ENCODE peak calls at places on chromosome 19, in five cellular contexts. One of them, this sample, is unnamed.

GRCh38 chr19:45798995-45799517 is 6.4 kb upstream of the DMWD start:
- DNase-seq in Panc1: no peak
- DNase-seq in transverse colon: peak; percentile 62
- DNase-seq in left ventricle myocardium inferior: peak; percentile 56
- DNase-seq in cardiac muscle cell: peak; percentile 90
- DNase-seq in this sample: peak; percentile 38

GRCh38 chr19:49690656-49691242 is at the start of gene CPT1C:
- DNase-seq in Panc1: no peak
- DNase-seq in transverse colon: peak; percentile 75
- DNase-seq in left ventricle myocardium inferior: peak; percentile 83
- DNase-seq in cardiac muscle cell: peak; percentile 83
- DNase-seq in this sample: peak; percentile 45

GRCh38 chr19:27733551-27734266 is 1479.2 kb downstream of the UQCRFS1 start:
- DNase-seq in Panc1: no peak
- DNase-seq in transverse colon: no peak
- DNase-seq in left ventricle myocardium inferior: no peak
- DNase-seq in cardiac muscle cell: no peak
- DNase-seq in this sample: no peak

GRCh38 chr19:3184847-3185481 is 766 bp upstream of the NCLN start:
- DNase-seq in Panc1: no peak
- DNase-seq in transverse colon: peak; percentile 73
- DNase-seq in left ventricle myocardium inferior: peak; percentile 70
- DNase-seq in cardiac muscle cell: peak; percentile 80
- DNase-seq in this sample: no peak

GRCh38 chr19:2207991-2208860 is 27.9 kb downstream of the PLEKHJ1 start:
- DNase-seq in Panc1: no peak
- DNase-seq in transverse colon: peak; percentile 63
- DNase-seq in left ventricle myocardium inferior: peak; percentile 75
- DNase-seq in cardiac muscle cell: peak; percentile 57
- DNase-seq in this sample: peak; percentile 74

GRCh38 chr19:49453757-49454248 is 778 bp downstream of the ALDH16A1 start:
- DNase-seq in Panc1: no peak
- DNase-seq in transverse colon: no peak
- DNase-seq in left ventricle myocardium inferior: no peak
- DNase-seq in cardiac muscle cell: peak; percentile 8
- DNase-seq in this sample: no peak

GRCh38 chr19:5109560-5109959 is 140.6 kb downstream of the KDM4B start:
- DNase-seq in Panc1: no peak
- DNase-seq in transverse colon: no peak
- DNase-seq in left ventricle myocardium inferior: no peak
- DNase-seq in cardiac muscle cell: no peak
- DNase-seq in this sample: no peak

GRCh38 chr19:12555456-12555930 is 4.2 kb upstream of the ZNF564 start:
- DNase-seq in Panc1: no peak
- DNase-seq in transverse colon: peak; percentile 9
- DNase-seq in left ventricle myocardium inferior: no peak
- DNase-seq in cardiac muscle cell: no peak
- DNase-seq in this sample: no peak

GRCh38 chr19:38583219-38583984 is 34.4 kb downstream of the MAP4K1 start:
- DNase-seq in Panc1: no peak
- DNase-seq in transverse colon: peak; percentile 24
- DNase-seq in left ventricle myocardium inferior: no peak
- DNase-seq in cardiac muscle cell: no peak
- DNase-seq in this sample: no peak

GRCh38 chr19:1211494-1212234 is 6.1 kb downstream of the STK11 start:
- DNase-seq in Panc1: no peak
- DNase-seq in transverse colon: no peak
- DNase-seq in left ventricle myocardium inferior: no peak
- DNase-seq in cardiac muscle cell: peak; percentile 25
- DNase-seq in this sample: no peak

GRCh38 chr19:47049307-47049700 is 880 bp upstream of the TMEM160 start:
- DNase-seq in Panc1: no peak
- DNase-seq in transverse colon: no peak
- DNase-seq in left ventricle myocardium inferior: no peak
- DNase-seq in cardiac muscle cell: peak; percentile 54
- DNase-seq in this sample: no peak

GRCh38 chr19:31875550-31875949 is 469.9 kb upstream of the ZNF507 start:
- DNase-seq in Panc1: no peak
- DNase-seq in transverse colon: no peak
- DNase-seq in left ventricle myocardium inferior: no peak
- DNase-seq in cardiac muscle cell: no peak
- DNase-seq in this sample: no peak

GRCh38 chr19:10800488-10800887 is 35.5 kb downstream of the TMED1 start:
- DNase-seq in Panc1: no peak
- DNase-seq in transverse colon: no peak
- DNase-seq in left ventricle myocardium inferior: peak; percentile 54
- DNase-seq in cardiac muscle cell: peak; percentile 47
- DNase-seq in this sample: no peak

GRCh38 chr19:3649888-3650287 is 23.3 kb upstream of the CACTIN start:
- DNase-seq in Panc1: no peak
- DNase-seq in transverse colon: no peak
- DNase-seq in left ventricle myocardium inferior: no peak
- DNase-seq in cardiac muscle cell: no peak
- DNase-seq in this sample: no peak

GRCh38 chr19:13881231-13881691 is 4.3 kb downstream of the NANOS3 start:
- DNase-seq in Panc1: no peak
- DNase-seq in transverse colon: no peak
- DNase-seq in left ventricle myocardium inferior: no peak
- DNase-seq in cardiac muscle cell: peak; percentile 44
- DNase-seq in this sample: peak; percentile 50

GRCh38 chr19:10043286-10043927 is 30.1 kb downstream of the RDH8 start:
- DNase-seq in Panc1: no peak
- DNase-seq in transverse colon: no peak
- DNase-seq in left ventricle myocardium inferior: no peak
- DNase-seq in cardiac muscle cell: peak; percentile 41
- DNase-seq in this sample: no peak

GRCh38 chr19:42199440-42200115 is 17.9 kb downstream of the DEDD2 start:
- DNase-seq in Panc1: no peak
- DNase-seq in transverse colon: peak; percentile 53
- DNase-seq in left ventricle myocardium inferior: peak; percentile 35
- DNase-seq in cardiac muscle cell: no peak
- DNase-seq in this sample: peak; percentile 77

GRCh38 chr19:39372047-39372802 is 18.7 kb downstream of the PAF1 start:
- DNase-seq in Panc1: no peak
- DNase-seq in transverse colon: peak; percentile 57
- DNase-seq in left ventricle myocardium inferior: peak; percentile 82
- DNase-seq in cardiac muscle cell: peak; percentile 99
- DNase-seq in this sample: no peak

GRCh38 chr19:6229216-6229913 is 50.4 kb downstream of the MLLT1 start:
- DNase-seq in Panc1: no peak
- DNase-seq in transverse colon: no peak
- DNase-seq in left ventricle myocardium inferior: no peak
- DNase-seq in cardiac muscle cell: no peak
- DNase-seq in this sample: no peak

GRCh38 chr19:44603201-44603945 is 10.0 kb upstream of the IGSF23 start:
- DNase-seq in Panc1: no peak
- DNase-seq in transverse colon: no peak
- DNase-seq in left ventricle myocardium inferior: no peak
- DNase-seq in cardiac muscle cell: peak; percentile 83
- DNase-seq in this sample: no peak

GRCh38 chr19:6423499-6424189 is 967 bp downstream of the KHSRP start:
- DNase-seq in Panc1: no peak
- DNase-seq in transverse colon: peak; percentile 39
- DNase-seq in left ventricle myocardium inferior: no peak
- DNase-seq in cardiac muscle cell: peak; percentile 57
- DNase-seq in this sample: no peak

GRCh38 chr19:632228-633067 is 889 bp downstream of the POLRMT start:
- DNase-seq in Panc1: no peak
- DNase-seq in transverse colon: peak; percentile 78
- DNase-seq in left ventricle myocardium inferior: no peak
- DNase-seq in cardiac muscle cell: peak; percentile 66
- DNase-seq in this sample: peak; percentile 83

GRCh38 chr19:4075373-4075772 is 8.7 kb upstream of the ZBTB7A start:
- DNase-seq in Panc1: no peak
- DNase-seq in transverse colon: no peak
- DNase-seq in left ventricle myocardium inferior: no peak
- DNase-seq in cardiac muscle cell: no peak
- DNase-seq in this sample: no peak

GRCh38 chr19:5624154-5624663 is 1.3 kb downstream of the SAFB start:
- DNase-seq in Panc1: no peak
- DNase-seq in transverse colon: peak; percentile 44
- DNase-seq in left ventricle myocardium inferior: peak; percentile 40
- DNase-seq in cardiac muscle cell: peak; percentile 53
- DNase-seq in this sample: no peak

GRCh38 chr19:22604571-22605274 is 29.4 kb upstream of the ZNF492 start:
- DNase-seq in Panc1: no peak
- DNase-seq in transverse colon: no peak
- DNase-seq in left ventricle myocardium inferior: no peak
- DNase-seq in cardiac muscle cell: no peak
- DNase-seq in this sample: no peak
- H3K4me3 ChIP-seq in Panc1: no peak overlapping the region
- H3K4me3 ChIP-seq in transverse colon: no peak overlapping the region
- H3K4me3 ChIP-seq in left ventricle myocardium inferior: no peak overlapping the region
- H3K4me3 ChIP-seq in cardiac muscle cell: no peak overlapping the region
- H3K4me3 ChIP-seq in this sample: no peak overlapping the region

GRCh38 chr19:54677217-54677616 is 14.4 kb downstream of the LILRB4 start:
- DNase-seq in Panc1: no peak
- DNase-seq in transverse colon: no peak
- DNase-seq in left ventricle myocardium inferior: no peak
- DNase-seq in cardiac muscle cell: no peak
- DNase-seq in this sample: no peak

GRCh38 chr19:54668353-54668752 is 5.6 kb downstream of the LILRB4 start:
- DNase-seq in Panc1: no peak
- DNase-seq in transverse colon: no peak
- DNase-seq in left ventricle myocardium inferior: no peak
- DNase-seq in cardiac muscle cell: no peak
- DNase-seq in this sample: no peak

GRCh38 chr19:54670576-54671347 is 8.0 kb downstream of the LILRB4 start:
- DNase-seq in Panc1: no peak
- DNase-seq in transverse colon: no peak
- DNase-seq in left ventricle myocardium inferior: no peak
- DNase-seq in cardiac muscle cell: no peak
- DNase-seq in this sample: no peak

GRCh38 chr19:54673222-54673621 is 10.4 kb downstream of the LILRB4 start:
- DNase-seq in Panc1: no peak
- DNase-seq in transverse colon: no peak
- DNase-seq in left ventricle myocardium inferior: no peak
- DNase-seq in cardiac muscle cell: no peak
- DNase-seq in this sample: no peak

DNA sequence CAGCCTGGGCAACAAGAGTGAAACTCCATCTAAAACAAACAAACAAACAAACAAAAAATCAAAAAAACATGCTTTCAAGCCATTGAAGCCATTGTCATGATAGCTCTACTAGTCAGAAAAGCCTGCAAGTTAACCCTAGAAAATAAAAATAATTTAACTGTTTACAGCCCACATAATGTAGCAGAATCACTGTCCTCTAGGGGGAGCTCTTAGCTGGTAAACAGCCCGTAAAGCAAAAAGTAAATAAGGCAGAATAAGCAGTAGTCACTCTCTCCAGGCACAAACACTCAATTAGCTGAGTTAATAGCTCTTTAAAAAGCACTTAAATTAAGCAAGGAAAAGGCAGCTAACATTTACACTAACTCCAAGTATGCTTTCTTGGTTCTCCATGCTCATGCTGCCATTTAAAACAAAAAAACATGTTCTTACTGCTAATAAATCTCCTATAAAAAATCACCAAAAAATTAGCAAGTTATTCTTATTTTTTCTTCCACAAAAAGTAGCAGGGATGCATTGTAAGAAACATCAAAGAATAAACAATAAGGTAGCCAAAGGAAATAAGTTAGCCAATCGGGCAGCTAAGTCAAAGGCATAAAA is 11.3 kb downstream of the LILRB4 start:
- DNase-seq in Panc1: peak; percentile 30
- DNase-seq in transverse colon: no peak
- DNase-seq in left ventricle myocardium inferior: no peak
- DNase-seq in cardiac muscle cell: peak; percentile 40
- DNase-seq in this sample: no peak
- TF ChIP-seq CTCF in Panc1: peak; percentile 92
- TF ChIP-seq CTCF in transverse colon: peak; percentile 24
- TF ChIP-seq CTCF in left ventricle myocardium inferior: peak; percentile 67
- TF ChIP-seq CTCF in cardiac muscle cell: peak; percentile 63
- TF ChIP-seq CTCF in this sample: peak; percentile 46

DNA sequence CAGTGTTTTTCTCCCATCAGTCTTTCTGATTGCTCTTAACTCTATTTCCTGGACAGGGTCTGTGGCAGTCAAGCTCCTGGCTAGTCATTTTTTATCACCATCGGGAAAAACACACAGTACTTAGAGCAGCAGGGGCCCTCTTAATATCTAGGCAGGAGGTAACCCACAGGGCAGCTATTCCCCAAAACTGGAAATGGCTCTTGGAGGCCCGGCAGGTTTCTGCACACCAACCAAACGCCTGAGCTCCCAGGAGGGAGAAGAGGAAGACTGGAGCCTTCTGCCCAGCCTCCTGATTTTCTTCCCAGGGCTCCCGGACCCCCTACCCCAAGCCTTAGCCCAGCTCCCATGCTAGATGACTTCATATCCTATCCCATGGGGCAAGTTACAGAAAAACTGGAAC is 49.3 kb upstream of the VSTM2B start:
- DNase-seq in Panc1: no peak
- DNase-seq in transverse colon: no peak
- DNase-seq in left ventricle myocardium inferior: no peak
- DNase-seq in cardiac muscle cell: no peak
- DNase-seq in this sample: no peak
- H3K27ac ChIP-seq in Panc1: no peak overlapping the region
- H3K27ac ChIP-seq in transverse colon: no peak overlapping the region
- H3K27ac ChIP-seq in left ventricle myocardium inferior: no peak overlapping the region
- H3K27ac ChIP-seq in cardiac muscle cell: no peak overlapping the region
- H3K27ac ChIP-seq in this sample: no peak overlapping the region

GRCh38 chr19:18086590-18087138 is at the start of gene IL12RB1:
- DNase-seq in Panc1: no peak
- DNase-seq in transverse colon: peak; percentile 47
- DNase-seq in left ventricle myocardium inferior: no peak
- DNase-seq in cardiac muscle cell: no peak
- DNase-seq in this sample: peak; percentile 74
- H3K4me3 ChIP-seq in Panc1: peak within 1 kb of the TSS; percentile 10
- H3K4me3 ChIP-seq in transverse colon: peak within 1 kb of the TSS; percentile 24
- H3K4me3 ChIP-seq in left ventricle myocardium inferior: peak within 1 kb of the TSS; percentile 47
- H3K4me3 ChIP-seq in cardiac muscle cell: no peak within 1 kb of the TSS
- H3K4me3 ChIP-seq in this sample: peak within 1 kb of the TSS; percentile 61

GRCh38 chr19:15195381-15195964 is 5.3 kb downstream of the NOTCH3 start:
- DNase-seq in Panc1: no peak
- DNase-seq in transverse colon: peak; percentile 29
- DNase-seq in left ventricle myocardium inferior: peak; percentile 39
- DNase-seq in cardiac muscle cell: peak; percentile 62
- DNase-seq in this sample: no peak
- TF ChIP-seq CTCF in Panc1: no peak
- TF ChIP-seq CTCF in transverse colon: no peak
- TF ChIP-seq CTCF in left ventricle myocardium inferior: peak; percentile 23
- TF ChIP-seq CTCF in cardiac muscle cell: peak; percentile 15
- TF ChIP-seq CTCF in this sample: no peak

GRCh38 chr19:16627928-16628182 is 149 bp downstream of the MED26 start:
- DNase-seq in Panc1: no peak
- DNase-seq in transverse colon: no peak
- DNase-seq in left ventricle myocardium inferior: no peak
- DNase-seq in cardiac muscle cell: no peak
- DNase-seq in this sample: no peak
- H3K27ac ChIP-seq in Panc1: peak overlapping the region; percentile 83
- H3K27ac ChIP-seq in transverse colon: peak overlapping the region; percentile 91
- H3K27ac ChIP-seq in left ventricle myocardium inferior: peak overlapping the region; percentile 98
- H3K27ac ChIP-seq in cardiac muscle cell: peak overlapping the region; percentile 86
- H3K27ac ChIP-seq in this sample: peak overlapping the region; percentile 99